ENCODE peak calls at places on chromosomes 12 and 14, in six cellular contexts. X, A, K, V, I and G are unnamed samples.

GRCh38 chr14:22010532-22011242 is 337.1 kb upstream of the OR4E1 start:
- DNase-seq in X (no peak), V (no peak), A (no peak), I (no peak), K (no peak), G (no peak)

GRCh38 chr14:91245029-91245428 is 525 bp upstream of the GPR68 start:
- DNase-seq in K (no peak), V (peak), X (peak), A (no peak), I (peak), G (peak)

GRCh38 chr12:124727244-124727673 is 136.4 kb downstream of the SCARB1 start:
- DNase-seq in K (no peak), X (no peak), I (no peak), V (no peak), A (no peak), G (no peak)

GRCh38 chr12:10363922-10364838 is 25.7 kb downstream of the KLRK1 start:
- DNase-seq in V (no peak), I (peak), X (no peak), A (no peak), K (no peak), G (peak)

GRCh38 chr12:102957339-102958050 is at the start of gene ASCL1:
- DNase-seq in A (peak), X (no peak), V (no peak), K (peak), I (no peak), G (no peak)

GRCh38 chr12:92552412-92553108 is 150.2 kb upstream of the PLEKHG7 start:
- DNase-seq in I (no peak), A (no peak), K (peak), V (no peak), X (no peak), G (no peak)

GRCh38 chr12:95205685-95206084 is 11.6 kb downstream of the FGD6 start:
- DNase-seq in V (no peak), K (peak), X (no peak), A (peak), I (no peak), G (no peak)

GRCh38 chr12:6753772-6754356 is 923 bp upstream of the MLF2 start:
- DNase-seq in A (peak), K (no peak), I (no peak), X (no peak), V (no peak), G (no peak)

GRCh38 chr12:19080918-19081317 is 48.6 kb upstream of the PLEKHA5 start:
- DNase-seq in K (no peak), A (no peak), X (no peak), V (no peak), I (no peak), G (no peak)

GRCh38 chr12:104958946-104959841 is 1.1 kb upstream of the SLC41A2 start:
- DNase-seq in A (peak), K (no peak), X (no peak), I (no peak), V (no peak), G (peak)

GRCh38 chr12:92640686-92641085 is 62.1 kb upstream of the PLEKHG7 start:
- DNase-seq in V (no peak), X (no peak), K (no peak), I (no peak), A (no peak), G (no peak)

GRCh38 chr14:89918721-89919120 is 35.8 kb downstream of the EFCAB11 start:
- DNase-seq in V (no peak), K (no peak), X (no peak), I (no peak), A (no peak), G (no peak)

GRCh38 chr14:94601961-94602391 is 10.2 kb upstream of the SERPINA3 start:
- DNase-seq in V (no peak), A (no peak), I (no peak), X (no peak), K (peak), G (no peak)

GRCh38 chr14:87877877-87878276 is 115.1 kb downstream of the GALC start:
- DNase-seq in K (no peak), A (no peak), I (no peak), V (no peak), X (no peak), G (no peak)

GRCh38 chr12:26749781-26750180 is 83.2 kb downstream of the ITPR2 start:
- DNase-seq in V (no peak), K (no peak), X (no peak), A (no peak), I (no peak), G (no peak)

GRCh38 chr14:60102389-60102788 is 10.7 kb downstream of the PCNX4 start:
- DNase-seq in V (no peak), I (no peak), A (no peak), X (no peak), K (no peak), G (no peak)

GRCh38 chr14:74491952-74492351 is 1.2 kb downstream of the NPC2 start:
- DNase-seq in I (no peak), V (no peak), A (peak), K (peak), X (no peak), G (no peak)

GRCh38 chr12:107435520-107435919 is 250.1 kb upstream of the PWP1 start:
- DNase-seq in A (no peak), X (no peak), K (no peak), I (no peak), V (no peak), G (no peak)

GRCh38 chr14:100142073-100143040 is 17.1 kb downstream of the DEGS2 start:
- DNase-seq in X (no peak), K (no peak), I (no peak), V (no peak), A (no peak), G (no peak)

GRCh38 chr14:61408498-61408897 is 87.1 kb downstream of the PRKCH start:
- DNase-seq in X (no peak), K (no peak), I (no peak), A (no peak), V (no peak), G (no peak)

GRCh38 chr12:10540776-10541205 is 35.1 kb downstream of the EIF2S3B start:
- DNase-seq in V (no peak), A (no peak), K (no peak), X (no peak), I (no peak), G (no peak)

GRCh38 chr12:59429766-59430165 is 166.1 kb upstream of the SLC16A7 start:
- DNase-seq in V (no peak), K (no peak), A (no peak), I (no peak), X (no peak), G (no peak)

GRCh38 chr12:101044512-101045074 is 165.4 kb downstream of the SLC5A8 start:
- DNase-seq in A (no peak), X (no peak), V (no peak), K (no peak), I (no peak), G (no peak)

GRCh38 chr12:29782285-29782820 is 1.4 kb downstream of the TMTC1 start:
- DNase-seq in V (no peak), A (peak), X (no peak), K (no peak), I (no peak), G (peak)